ENCODE peak calls at places on chromosomes 5 and 9, in four cellular contexts. F, C, I and L are unnamed samples.

GRCh38 chr9:92664394-92665152 is 5.4 kb downstream of the IPPK start:
- DNase-seq in I (no peak), C (peak; percentile 47), F (peak; percentile 48), L (no peak)

GRCh38 chr9:5073701-5074100 is 88.6 kb downstream of the JAK2 start:
- DNase-seq in F (no peak), I (no peak), C (no peak), L (no peak)

GRCh38 chr9:77131411-77131810 is 45.9 kb upstream of the VPS13A start:
- DNase-seq in I (no peak), C (no peak), F (no peak), L (no peak)

GRCh38 chr5:155148694-155149093 is 135.1 kb downstream of the KIF4B start:
- DNase-seq in F (no peak), I (no peak), C (no peak), L (no peak)

GRCh38 chr5:22473865-22474264 is 379.3 kb downstream of the CDH12 start:
- DNase-seq in F (no peak), I (no peak), C (no peak), L (no peak)

GRCh38 chr9:38075272-38075671 is 6.2 kb upstream of the SHB start:
- DNase-seq in C (no peak), I (no peak), F (peak; percentile 73), L (no peak)

GRCh38 chr5:19795218-19795617 is 192.8 kb downstream of the CDH18 start:
- DNase-seq in C (peak; percentile 22), I (no peak), F (no peak), L (no peak)

GRCh38 chr9:27336829-27337228 is 39.9 kb upstream of the EQTN start:
- DNase-seq in F (no peak), I (no peak), C (no peak), L (no peak)

GRCh38 chr5:17255471-17256016 is 38.1 kb downstream of the BASP1 start:
- DNase-seq in C (no peak), I (no peak), F (no peak), L (no peak)

GRCh38 chr5:25066239-25066638 is 421.5 kb upstream of the CDH10 start:
- DNase-seq in I (no peak), C (no peak), F (no peak), L (no peak)

GRCh38 chr9:7185612-7186011 is 427.8 kb downstream of the KDM4C start:
- DNase-seq in F (no peak), I (peak; percentile 28), C (peak; percentile 94), L (no peak)

GRCh38 chr9:92425578-92425977 is 1.3 kb upstream of the OMD start:
- DNase-seq in I (no peak), C (peak; percentile 57), F (no peak), L (peak; percentile 43)

GRCh38 chr9:80796662-80797426 is 892.5 kb downstream of the TLE1 start:
- DNase-seq in C (no peak), I (no peak), F (no peak), L (no peak)

GRCh38 chr5:174419523-174420132 is 304.8 kb upstream of the MSX2 start:
- DNase-seq in F (peak; percentile 94), C (peak; percentile 79), I (peak; percentile 91), L (peak; percentile 72)

GRCh38 chr5:892390-893136 is at the start of the genes BRD9 and TRIP13:
- DNase-seq in C (peak; percentile 52), I (peak; percentile 38), F (peak; percentile 93), L (peak; percentile 93)

GRCh38 chr5:23314827-23315226 is 192.6 kb upstream of the PRDM9 start:
- DNase-seq in I (no peak), F (no peak), C (no peak), L (no peak)

GRCh38 chr5:135323701-135324132 is 75.3 kb downstream of the MACROH2A1 start:
- DNase-seq in I (no peak), C (no peak), F (no peak), L (no peak)

GRCh38 chr9:21286099-21286498 is 19.0 kb downstream of the IFNA5 start:
- DNase-seq in F (no peak), C (no peak), I (no peak), L (no peak)

GRCh38 chr5:74232281-74232680 is 408.2 kb downstream of the ENC1 start:
- DNase-seq in C (peak; percentile 95), I (no peak), F (no peak), L (peak; percentile 69)

GRCh38 chr5:61860978-61861377 is 445.0 kb upstream of the KIF2A start:
- DNase-seq in C (no peak), I (no peak), F (no peak), L (no peak)

GRCh38 chr9:76374702-76375543 is 19.3 kb downstream of the RFK start:
- DNase-seq in I (peak; percentile 78), C (peak; percentile 94), F (peak; percentile 72), L (peak; percentile 84)

GRCh38 chr5:176180339-176180738 is 57.9 kb upstream of the SIMC1 start:
- DNase-seq in F (no peak), C (no peak), I (no peak), L (no peak)

GRCh38 chr9:109742759-109743388 is 37.1 kb upstream of the PALM2AKAP2 start:
- DNase-seq in I (no peak), F (no peak), C (peak; percentile 70), L (no peak)

GRCh38 chr5:122723606-122724352 is 51.1 kb upstream of the SNX2 start:
- DNase-seq in I (peak; percentile 39), F (no peak), C (peak; percentile 54), L (peak; percentile 47)

GRCh38 chr5:142601432-142601831 is 84.5 kb downstream of the FGF1 start:
- DNase-seq in I (no peak), C (no peak), F (no peak), L (peak; percentile 71)

GRCh38 chr9:127589955-127590370 is 22.1 kb upstream of the STXBP1 start:
- DNase-seq in I (peak; percentile 73), F (no peak), C (peak; percentile 47), L (peak; percentile 50)

GRCh38 chr9:98707158-98708102 is 1.3 kb downstream of the GABBR2 start:
- DNase-seq in C (peak; percentile 74), F (peak; percentile 70), I (no peak), L (peak; percentile 60)

GRCh38 chr9:23586906-23587305 is 239.1 kb downstream of the ELAVL2 start:
- DNase-seq in C (no peak), I (no peak), F (no peak), L (no peak)

GRCh38 chr5:64854855-64855254 is 86.1 kb downstream of the CWC27 start:
- DNase-seq in C (peak; percentile 23), F (no peak), I (no peak), L (no peak)

GRCh38 chr5:124157320-124157719 is 589.1 kb downstream of the ZNF608 start:
- DNase-seq in C (no peak), I (no peak), F (no peak), L (no peak)

GRCh38 chr9:70420267-70421019 is 6.0 kb upstream of the KLF9 start:
- DNase-seq in I (peak; percentile 97), F (peak; percentile 97), C (peak; percentile 72), L (peak; percentile 84)

GRCh38 chr9:12191630-12192029 is 501.6 kb upstream of the TYRP1 start:
- DNase-seq in F (no peak), C (no peak), I (no peak), L (no peak)

GRCh38 chr5:117645400-117645799 is 1070.8 kb upstream of the SEMA6A start:
- DNase-seq in F (no peak), C (no peak), I (no peak), L (no peak)

GRCh38 chr9:120680161-120680560 is 34.1 kb downstream of the MEGF9 start:
- DNase-seq in I (no peak), C (no peak), F (no peak), L (no peak)
- H3K4me1 ChIP-seq in I (no peaks in the 10 kb centered on the region), C (peaks cover 8% of the 10 kb centered on the region), F (peaks cover 20% of the 10 kb centered on the region), L (peaks cover 11% of the 10 kb centered on the region)

DNA sequence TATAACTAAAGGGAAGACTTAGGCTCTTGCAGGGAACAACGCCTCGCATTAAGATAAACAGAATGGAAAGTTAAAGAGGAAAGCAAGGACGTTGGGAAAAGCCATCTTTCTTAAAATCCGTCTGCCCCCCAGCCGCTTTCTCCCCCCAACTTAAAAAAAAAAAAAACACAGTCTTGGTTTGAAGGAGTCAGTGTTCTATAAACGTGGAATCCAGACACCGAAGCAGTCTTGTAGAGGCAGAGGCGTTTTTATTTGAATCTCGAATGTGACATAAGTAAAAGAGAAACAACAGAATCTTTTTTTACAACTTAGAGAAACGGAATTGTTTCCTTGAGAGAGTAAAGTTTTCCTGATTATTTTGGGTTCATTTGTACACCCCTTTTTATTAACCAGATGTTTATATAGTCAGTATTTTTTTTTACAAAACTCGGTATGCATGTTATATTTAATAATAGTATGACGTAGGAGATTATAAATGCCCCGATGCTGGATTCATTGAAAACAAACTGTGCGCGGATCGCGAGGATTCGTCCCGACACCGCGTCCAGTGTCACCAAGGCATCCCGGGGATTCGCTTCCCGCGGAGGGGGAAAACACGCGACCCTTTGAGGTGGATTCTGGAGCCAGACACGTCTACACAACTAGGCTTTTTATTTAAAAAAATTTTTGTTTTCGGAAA is 6.8 kb downstream of the PTCH1 start:
- DNase-seq in C (no peak), F (no peak), I (no peak), L (no peak)
- H3K4me1 ChIP-seq in C (peaks cover 21% of the 10 kb centered on the region), F (peaks cover 18% of the 10 kb centered on the region), I (peaks cover 8% of the 10 kb centered on the region), L (peaks cover 34% of the 10 kb centered on the region)

GRCh38 chr5:137055271-137055872 is 443.8 kb downstream of the SPOCK1 start:
- DNase-seq in I (no peak), C (no peak), F (no peak), L (no peak)
- H3K4me1 ChIP-seq in I (no peaks in the 10 kb centered on the region), C (no peaks in the 10 kb centered on the region), F (no peaks in the 10 kb centered on the region), L (no peaks in the 10 kb centered on the region)

GRCh38 chr5:107439832-107440231 is 230.9 kb downstream of the EFNA5 start:
- DNase-seq in I (no peak), F (no peak), C (no peak), L (no peak)
- H3K4me1 ChIP-seq in I (no peaks in the 10 kb centered on the region), F (no peaks in the 10 kb centered on the region), C (no peaks in the 10 kb centered on the region), L (no peaks in the 10 kb centered on the region)

DNA sequence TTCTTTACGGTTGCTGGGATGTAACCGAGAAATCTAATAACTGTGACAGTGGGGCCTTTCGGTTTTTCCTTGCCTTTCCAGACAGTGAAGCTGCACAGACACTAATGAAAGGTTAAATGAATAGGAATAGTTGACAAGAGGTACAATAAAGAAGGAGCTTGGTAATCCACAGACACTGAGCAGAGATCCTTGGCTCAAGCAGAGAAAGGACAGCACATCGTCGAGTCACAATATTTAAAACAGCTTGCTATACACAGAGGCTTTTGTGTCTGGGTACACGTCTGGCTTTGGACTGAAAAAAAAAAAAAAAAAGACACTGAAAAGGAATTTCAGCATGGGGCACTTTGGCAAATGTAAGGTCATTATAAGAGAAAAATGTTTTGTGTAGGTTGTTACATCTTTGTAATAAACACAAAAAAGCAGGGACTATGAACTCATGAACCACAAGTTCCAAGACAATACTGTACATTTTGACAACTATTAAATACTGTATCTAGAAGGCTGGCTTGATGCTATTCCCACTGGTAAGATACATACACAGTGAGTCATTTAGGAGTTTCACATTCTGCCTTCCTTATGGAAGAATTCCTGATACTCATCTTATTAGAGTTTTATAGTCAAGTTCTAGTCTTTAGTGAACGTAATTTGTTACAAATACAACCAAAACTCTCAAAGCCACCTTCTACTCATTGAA is 5.6 kb downstream of the BNC2 start:
- DNase-seq in F (no peak), I (no peak), C (peak; percentile 77), L (peak; percentile 32)
- H3K4me1 ChIP-seq in F (no peaks in the 10 kb centered on the region), I (no peaks in the 10 kb centered on the region), C (peaks cover 39% of the 10 kb centered on the region), L (peaks cover 8% of the 10 kb centered on the region)